ENCODE peak calls at places on chromosome 16, in nine cellular contexts. One of them, this sample, is unnamed.

GRCh38 chr16:85248857-85249256 is 136.6 kb upstream of the CIBAR2 start:
- DNase-seq in HFF-Myc: no peak
- DNase-seq in WTC11: no peak
- DNase-seq in RWPE1: no peak
- DNase-seq in AG09319: no peak
- DNase-seq in fibroblast of villous mesenchyme: no peak
- DNase-seq in psoas muscle: no peak
- DNase-seq in BE2C: no peak
- DNase-seq in breast epithelium: no peak
- DNase-seq in this sample: no peak

GRCh38 chr16:61792194-61792904 is 243.9 kb downstream of the CDH8 start:
- DNase-seq in RWPE1: peak; percentile 49
- DNase-seq in WTC11: no peak
- DNase-seq in AG09319: no peak
- DNase-seq in psoas muscle: no peak
- DNase-seq in HFF-Myc: peak; percentile 10
- DNase-seq in fibroblast of villous mesenchyme: peak; percentile 78
- DNase-seq in BE2C: no peak
- DNase-seq in breast epithelium: no peak
- DNase-seq in this sample: no peak

GRCh38 chr16:86905302-86905701 is 327.0 kb downstream of the FOXL1 start:
- DNase-seq in AG09319: no peak
- DNase-seq in psoas muscle: no peak
- DNase-seq in breast epithelium: no peak
- DNase-seq in BE2C: no peak
- DNase-seq in RWPE1: no peak
- DNase-seq in fibroblast of villous mesenchyme: no peak
- DNase-seq in WTC11: no peak
- DNase-seq in HFF-Myc: no peak
- DNase-seq in this sample: no peak

GRCh38 chr16:4410335-4411075 is 5.9 kb downstream of the CORO7 start:
- DNase-seq in fibroblast of villous mesenchyme: peak; percentile 99
- DNase-seq in WTC11: no peak
- DNase-seq in RWPE1: no peak
- DNase-seq in AG09319: peak; percentile 78
- DNase-seq in psoas muscle: no peak
- DNase-seq in breast epithelium: peak; percentile 68
- DNase-seq in BE2C: peak; percentile 88
- DNase-seq in HFF-Myc: peak; percentile 81
- DNase-seq in this sample: no peak

GRCh38 chr16:86597880-86598606 is 19.7 kb downstream of the FOXL1 start:
- DNase-seq in HFF-Myc: no peak
- DNase-seq in RWPE1: no peak
- DNase-seq in AG09319: no peak
- DNase-seq in psoas muscle: no peak
- DNase-seq in WTC11: no peak
- DNase-seq in breast epithelium: no peak
- DNase-seq in BE2C: peak; percentile 34
- DNase-seq in fibroblast of villous mesenchyme: no peak
- DNase-seq in this sample: no peak

GRCh38 chr16:80656731-80657150 is 115.9 kb downstream of the DYNLRB2 start:
- DNase-seq in HFF-Myc: no peak
- DNase-seq in breast epithelium: no peak
- DNase-seq in psoas muscle: no peak
- DNase-seq in WTC11: no peak
- DNase-seq in BE2C: no peak
- DNase-seq in RWPE1: no peak
- DNase-seq in AG09319: no peak
- DNase-seq in fibroblast of villous mesenchyme: peak; percentile 20
- DNase-seq in this sample: no peak

GRCh38 chr16:59540621-59541020 is 806.5 kb upstream of the GOT2 start:
- DNase-seq in BE2C: no peak
- DNase-seq in psoas muscle: no peak
- DNase-seq in fibroblast of villous mesenchyme: no peak
- DNase-seq in RWPE1: no peak
- DNase-seq in breast epithelium: no peak
- DNase-seq in HFF-Myc: no peak
- DNase-seq in AG09319: no peak
- DNase-seq in WTC11: no peak
- DNase-seq in this sample: no peak

GRCh38 chr16:55257971-55258613 is 65.9 kb upstream of the IRX6 start:
- DNase-seq in HFF-Myc: peak; percentile 14
- DNase-seq in psoas muscle: peak; percentile 77
- DNase-seq in breast epithelium: peak; percentile 67
- DNase-seq in BE2C: peak; percentile 71
- DNase-seq in fibroblast of villous mesenchyme: peak; percentile 34
- DNase-seq in RWPE1: peak; percentile 48
- DNase-seq in AG09319: no peak
- DNase-seq in WTC11: peak; percentile 84
- DNase-seq in this sample: peak; percentile 83

GRCh38 chr16:77732241-77732946 is 10.1 kb downstream of the NUDT7 start:
- DNase-seq in WTC11: no peak
- DNase-seq in breast epithelium: no peak
- DNase-seq in RWPE1: no peak
- DNase-seq in AG09319: no peak
- DNase-seq in fibroblast of villous mesenchyme: peak; percentile 63
- DNase-seq in HFF-Myc: no peak
- DNase-seq in BE2C: no peak
- DNase-seq in psoas muscle: no peak
- DNase-seq in this sample: no peak

GRCh38 chr16:4709481-4709880 is 16.1 kb downstream of the NUDT16L1 start:
- DNase-seq in HFF-Myc: no peak
- DNase-seq in AG09319: no peak
- DNase-seq in RWPE1: no peak
- DNase-seq in BE2C: no peak
- DNase-seq in WTC11: no peak
- DNase-seq in breast epithelium: no peak
- DNase-seq in fibroblast of villous mesenchyme: peak; percentile 27
- DNase-seq in psoas muscle: peak; percentile 1
- DNase-seq in this sample: no peak

GRCh38 chr16:50121721-50122445 is 31.2 kb upstream of the TENT4B start:
- DNase-seq in fibroblast of villous mesenchyme: no peak
- DNase-seq in BE2C: no peak
- DNase-seq in HFF-Myc: no peak
- DNase-seq in WTC11: no peak
- DNase-seq in RWPE1: no peak
- DNase-seq in AG09319: no peak
- DNase-seq in breast epithelium: no peak
- DNase-seq in psoas muscle: no peak
- DNase-seq in this sample: no peak

GRCh38 chr16:3408561-3409197 is 7.7 kb downstream of the ZNF174 start:
- DNase-seq in psoas muscle: no peak
- DNase-seq in WTC11: no peak
- DNase-seq in HFF-Myc: no peak
- DNase-seq in AG09319: no peak
- DNase-seq in breast epithelium: no peak
- DNase-seq in RWPE1: no peak
- DNase-seq in BE2C: no peak
- DNase-seq in fibroblast of villous mesenchyme: no peak
- DNase-seq in this sample: no peak

GRCh38 chr16:54873081-54873480 is 57.6 kb upstream of the IRX5 start:
- DNase-seq in fibroblast of villous mesenchyme: no peak
- DNase-seq in HFF-Myc: no peak
- DNase-seq in psoas muscle: no peak
- DNase-seq in breast epithelium: no peak
- DNase-seq in AG09319: no peak
- DNase-seq in RWPE1: no peak
- DNase-seq in WTC11: no peak
- DNase-seq in BE2C: no peak
- DNase-seq in this sample: no peak

GRCh38 chr16:65312071-65312470 is 190.2 kb upstream of the CDH11 start:
- DNase-seq in psoas muscle: no peak
- DNase-seq in RWPE1: no peak
- DNase-seq in WTC11: no peak
- DNase-seq in fibroblast of villous mesenchyme: no peak
- DNase-seq in AG09319: no peak
- DNase-seq in HFF-Myc: no peak
- DNase-seq in breast epithelium: no peak
- DNase-seq in BE2C: no peak
- DNase-seq in this sample: no peak

GRCh38 chr16:88118376-88118775 is 167.1 kb downstream of the BANP start:
- DNase-seq in RWPE1: no peak
- DNase-seq in BE2C: no peak
- DNase-seq in fibroblast of villous mesenchyme: no peak
- DNase-seq in breast epithelium: no peak
- DNase-seq in psoas muscle: peak; percentile 25
- DNase-seq in HFF-Myc: no peak
- DNase-seq in AG09319: no peak
- DNase-seq in WTC11: no peak
- DNase-seq in this sample: no peak

GRCh38 chr16:73265124-73265838 is 217.4 kb upstream of the ZFHX3 start:
- DNase-seq in breast epithelium: no peak
- DNase-seq in BE2C: peak; percentile 41
- DNase-seq in fibroblast of villous mesenchyme: no peak
- DNase-seq in AG09319: no peak
- DNase-seq in psoas muscle: no peak
- DNase-seq in WTC11: peak; percentile 32
- DNase-seq in RWPE1: no peak
- DNase-seq in HFF-Myc: no peak
- DNase-seq in this sample: no peak

GRCh38 chr16:79036541-79036940 is 564.0 kb downstream of the MAF start:
- DNase-seq in psoas muscle: no peak
- DNase-seq in WTC11: no peak
- DNase-seq in fibroblast of villous mesenchyme: no peak
- DNase-seq in BE2C: no peak
- DNase-seq in breast epithelium: no peak
- DNase-seq in HFF-Myc: no peak
- DNase-seq in AG09319: no peak
- DNase-seq in RWPE1: no peak
- DNase-seq in this sample: no peak

GRCh38 chr16:21646721-21647561 is 5.5 kb downstream of the IGSF6 start:
- DNase-seq in WTC11: no peak
- DNase-seq in fibroblast of villous mesenchyme: peak; percentile 18
- DNase-seq in RWPE1: no peak
- DNase-seq in HFF-Myc: no peak
- DNase-seq in breast epithelium: no peak
- DNase-seq in BE2C: no peak
- DNase-seq in psoas muscle: no peak
- DNase-seq in AG09319: no peak
- DNase-seq in this sample: no peak

GRCh38 chr16:59878479-59878878 is 1144.4 kb upstream of the GOT2 start:
- DNase-seq in psoas muscle: no peak
- DNase-seq in AG09319: peak; percentile 3
- DNase-seq in fibroblast of villous mesenchyme: peak; percentile 1
- DNase-seq in breast epithelium: no peak
- DNase-seq in RWPE1: peak; percentile 72
- DNase-seq in WTC11: no peak
- DNase-seq in BE2C: no peak
- DNase-seq in HFF-Myc: peak; percentile 77
- DNase-seq in this sample: no peak

GRCh38 chr16:89749637-89750036 is 28.3 kb downstream of the ZNF276 start:
- DNase-seq in RWPE1: no peak
- DNase-seq in psoas muscle: no peak
- DNase-seq in AG09319: no peak
- DNase-seq in breast epithelium: no peak
- DNase-seq in WTC11: no peak
- DNase-seq in fibroblast of villous mesenchyme: no peak
- DNase-seq in BE2C: no peak
- DNase-seq in HFF-Myc: no peak
- DNase-seq in this sample: no peak

GRCh38 chr16:74563828-74564263 is 43.1 kb downstream of the GLG1 start:
- DNase-seq in RWPE1: no peak
- DNase-seq in HFF-Myc: no peak
- DNase-seq in breast epithelium: no peak
- DNase-seq in BE2C: no peak
- DNase-seq in fibroblast of villous mesenchyme: peak; percentile 71
- DNase-seq in psoas muscle: peak; percentile 64
- DNase-seq in AG09319: no peak
- DNase-seq in WTC11: no peak
- DNase-seq in this sample: no peak

GRCh38 chr16:11462036-11462435 is 116.8 kb downstream of the RMI2 start:
- DNase-seq in fibroblast of villous mesenchyme: no peak
- DNase-seq in RWPE1: no peak
- DNase-seq in WTC11: no peak
- DNase-seq in HFF-Myc: no peak
- DNase-seq in BE2C: no peak
- DNase-seq in psoas muscle: no peak
- DNase-seq in breast epithelium: no peak
- DNase-seq in AG09319: no peak
- DNase-seq in this sample: no peak

GRCh38 chr16:29807426-29808218 is 1.3 kb downstream of the MAZ start:
- DNase-seq in psoas muscle: peak; percentile 94
- DNase-seq in WTC11: peak; percentile 76
- DNase-seq in fibroblast of villous mesenchyme: peak; percentile 96
- DNase-seq in RWPE1: peak; percentile 73
- DNase-seq in breast epithelium: peak; percentile 86
- DNase-seq in AG09319: peak; percentile 83
- DNase-seq in BE2C: peak; percentile 93
- DNase-seq in HFF-Myc: no peak
- DNase-seq in this sample: peak; percentile 79
- TF ChIP-seq CTCF in psoas muscle: peak; percentile 32
- TF ChIP-seq CTCF in WTC11: no peak
- TF ChIP-seq CTCF in fibroblast of villous mesenchyme: peak; percentile 54
- TF ChIP-seq CTCF in RWPE1: peak; percentile 52
- TF ChIP-seq CTCF in breast epithelium: peak; percentile 47
- TF ChIP-seq CTCF in AG09319: peak; percentile 58
- TF ChIP-seq CTCF in BE2C: peak; percentile 63
- TF ChIP-seq CTCF in HFF-Myc: peak; percentile 33
- TF ChIP-seq CTCF in this sample: peak; percentile 30

GRCh38 chr16:68626557-68626956 is 18.6 kb upstream of the CDH3 start:
- DNase-seq in breast epithelium: no peak
- DNase-seq in fibroblast of villous mesenchyme: no peak
- DNase-seq in RWPE1: no peak
- DNase-seq in AG09319: no peak
- DNase-seq in HFF-Myc: no peak
- DNase-seq in WTC11: no peak
- DNase-seq in psoas muscle: no peak
- DNase-seq in BE2C: no peak
- DNase-seq in this sample: no peak

GRCh38 chr16:68629315-68629900 is 15.7 kb upstream of the CDH3 start:
- DNase-seq in breast epithelium: no peak
- DNase-seq in RWPE1: no peak
- DNase-seq in BE2C: no peak
- DNase-seq in AG09319: no peak
- DNase-seq in psoas muscle: no peak
- DNase-seq in WTC11: peak; percentile 37
- DNase-seq in fibroblast of villous mesenchyme: no peak
- DNase-seq in HFF-Myc: no peak
- DNase-seq in this sample: no peak
- TF ChIP-seq CTCF in breast epithelium: no peak
- TF ChIP-seq CTCF in RWPE1: no peak
- TF ChIP-seq CTCF in BE2C: no peak
- TF ChIP-seq CTCF in AG09319: no peak
- TF ChIP-seq CTCF in psoas muscle: no peak
- TF ChIP-seq CTCF in WTC11: no peak
- TF ChIP-seq CTCF in fibroblast of villous mesenchyme: no peak
- TF ChIP-seq CTCF in HFF-Myc: no peak
- TF ChIP-seq CTCF in this sample: no peak

GRCh38 chr16:71933913-71934696 is 38.8 kb downstream of the IST1 start:
- DNase-seq in breast epithelium: no peak
- DNase-seq in AG09319: no peak
- DNase-seq in HFF-Myc: no peak
- DNase-seq in BE2C: no peak
- DNase-seq in RWPE1: no peak
- DNase-seq in WTC11: no peak
- DNase-seq in psoas muscle: no peak
- DNase-seq in fibroblast of villous mesenchyme: no peak
- DNase-seq in this sample: no peak
- TF ChIP-seq CTCF in breast epithelium: no peak
- TF ChIP-seq CTCF in AG09319: no peak
- TF ChIP-seq CTCF in HFF-Myc: no peak
- TF ChIP-seq CTCF in BE2C: no peak
- TF ChIP-seq CTCF in RWPE1: no peak
- TF ChIP-seq CTCF in WTC11: no peak
- TF ChIP-seq CTCF in psoas muscle: no peak
- TF ChIP-seq CTCF in fibroblast of villous mesenchyme: no peak
- TF ChIP-seq CTCF in this sample: no peak

GRCh38 chr16:27597361-27597760 is 47.4 kb downstream of the KATNIP start:
- DNase-seq in WTC11: no peak
- DNase-seq in RWPE1: no peak
- DNase-seq in BE2C: no peak
- DNase-seq in psoas muscle: no peak
- DNase-seq in HFF-Myc: no peak
- DNase-seq in fibroblast of villous mesenchyme: no peak
- DNase-seq in breast epithelium: no peak
- DNase-seq in AG09319: no peak
- DNase-seq in this sample: no peak
- TF ChIP-seq CTCF in WTC11: no peak
- TF ChIP-seq CTCF in RWPE1: no peak
- TF ChIP-seq CTCF in BE2C: no peak
- TF ChIP-seq CTCF in psoas muscle: no peak
- TF ChIP-seq CTCF in HFF-Myc: no peak
- TF ChIP-seq CTCF in fibroblast of villous mesenchyme: no peak
- TF ChIP-seq CTCF in breast epithelium: no peak
- TF ChIP-seq CTCF in AG09319: no peak
- TF ChIP-seq CTCF in this sample: no peak

This sample was measured in endothelial cell.